ENCODE peak calls at places on chromosomes 11 and 22, in six cellular contexts. T, F, O, M, H and D are unnamed samples.

GRCh38 chr11:128328955-128329551 is 258.3 kb downstream of the ETS1 start:
- DNase-seq in T (no peak), F (no peak), O (no peak), M (no peak), H (no peak), D (no peak)

GRCh38 chr11:82899191-82899820 is 924 bp downstream of the PRCP start:
- DNase-seq in T (peak; percentile 1), F (no peak), O (no peak), M (peak; percentile 60), H (no peak), D (no peak)

GRCh38 chr11:34426766-34427170 is 12.0 kb upstream of the CAT start:
- DNase-seq in T (no peak), F (no peak), O (peak; percentile 96), M (no peak), H (peak; percentile 17), D (no peak)

GRCh38 chr11:57303990-57304579 is 20.7 kb downstream of the TNKS1BP1 start:
- DNase-seq in T (peak; percentile 85), F (peak; percentile 67), O (peak; percentile 86), M (no peak), H (no peak), D (no peak)

GRCh38 chr11:73243093-73243485 is 25.0 kb downstream of the P2RY2 start:
- DNase-seq in T (no peak), F (peak; percentile 48), O (no peak), M (no peak), H (no peak), D (no peak)

GRCh38 chr11:23041104-23041503 is 180.8 kb upstream of the CCDC179 start:
- DNase-seq in T (no peak), F (no peak), O (no peak), M (no peak), H (no peak), D (no peak)

GRCh38 chr11:124951341-124951740 is 2.7 kb upstream of the CCDC15 start:
- DNase-seq in T (no peak), F (no peak), O (no peak), M (no peak), H (no peak), D (no peak)

GRCh38 chr22:43479962-43480361 is 68.1 kb downstream of the MPPED1 start:
- DNase-seq in T (no peak), F (no peak), O (no peak), M (no peak), H (no peak), D (no peak)

GRCh38 chr11:84412862-84413261 is 1126.7 kb upstream of the CCDC90B start:
- DNase-seq in T (no peak), F (no peak), O (no peak), M (no peak), H (no peak), D (no peak)

GRCh38 chr22:32543020-32543357 is 68.4 kb downstream of the FBXO7 start:
- DNase-seq in T (no peak), F (no peak), O (no peak), M (no peak), H (no peak), D (no peak)

GRCh38 chr22:32545801-32546200 is 71.2 kb downstream of the FBXO7 start:
- DNase-seq in T (peak; percentile 46), F (peak; percentile 62), O (no peak), M (no peak), H (peak; percentile 29), D (no peak)

GRCh38 chr22:32546480-32546879 is 71.9 kb downstream of the FBXO7 start:
- DNase-seq in T (peak; percentile 52), F (peak; percentile 59), O (no peak), M (no peak), H (peak; percentile 10), D (no peak)

GRCh38 chr22:32546935-32547334 is 72.3 kb downstream of the FBXO7 start:
- DNase-seq in T (no peak), F (peak; percentile 32), O (no peak), M (no peak), H (no peak), D (no peak)

DNA sequence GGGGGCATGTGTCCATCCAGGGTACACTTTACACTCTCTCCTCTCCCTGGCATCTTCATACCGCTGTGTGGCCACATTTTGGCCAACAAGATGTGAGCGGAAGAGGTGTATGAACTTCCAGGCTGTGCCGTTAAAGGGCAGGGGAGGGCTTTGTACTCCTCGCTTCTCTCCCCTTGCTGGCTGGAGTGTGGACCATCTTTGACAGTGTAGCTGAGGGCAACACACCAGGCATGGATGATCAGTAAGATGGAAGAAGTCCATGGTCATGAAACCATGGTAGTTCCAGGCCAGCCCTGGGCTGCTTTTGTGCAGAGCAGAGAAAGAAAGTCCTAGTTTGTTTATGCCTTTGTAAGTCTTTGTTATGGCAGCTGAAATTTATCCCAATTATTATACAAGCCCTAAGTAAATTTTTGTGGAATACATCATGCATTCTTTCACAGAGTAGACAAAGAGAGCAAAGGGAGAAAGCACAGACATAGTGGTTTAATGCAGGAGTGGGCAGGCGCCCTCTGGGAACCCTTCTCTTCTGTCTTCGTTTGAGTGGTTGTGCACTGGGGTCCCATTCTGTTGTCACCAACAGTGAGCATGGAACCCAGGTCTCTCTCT is 70.4 kb downstream of the FBXO7 start:
- DNase-seq in T (no peak), F (peak; percentile 54), O (no peak), M (no peak), H (no peak), D (no peak)
- TF ChIP-seq CTCF in T (no peak), F (no peak), O (no peak), M (no peak), H (no peak), D (no peak)

DNA sequence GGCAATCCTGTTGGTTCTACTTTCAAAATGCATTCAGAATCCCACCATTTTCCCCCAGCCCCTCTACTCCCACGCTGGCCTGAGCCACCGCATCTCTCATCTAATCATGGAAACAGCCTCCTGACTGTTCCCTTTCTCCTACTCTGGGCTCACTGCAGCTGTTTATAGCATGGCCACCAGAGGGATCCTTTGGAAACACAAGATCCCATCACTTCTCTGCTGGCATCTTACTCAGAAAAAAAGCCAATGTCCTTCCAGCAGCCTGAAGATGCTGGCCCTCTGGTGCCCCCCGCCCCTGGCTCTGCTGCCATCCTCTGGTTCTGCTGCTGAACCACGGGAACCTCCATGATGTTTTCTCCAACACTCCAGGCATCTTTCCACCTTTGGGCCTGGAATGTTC is 11.1 kb downstream of the MS4A8 start:
- DNase-seq in T (peak; percentile 6), F (no peak), O (no peak), M (no peak), H (no peak), D (no peak)
- TF ChIP-seq CTCF in T (no peak), F (no peak), O (no peak), M (no peak), H (no peak), D (peak; percentile 18)

GRCh38 chr11:111585371-111585770 is 16.9 kb upstream of the SIK2 start:
- DNase-seq in T (no peak), F (no peak), O (peak; percentile 67), M (no peak), H (no peak), D (no peak)

GRCh38 chr11:111589114-111589513 is 13.1 kb upstream of the SIK2 start:
- DNase-seq in T (no peak), F (no peak), O (no peak), M (no peak), H (no peak), D (no peak)

GRCh38 chr11:111582163-111582562 is 20.1 kb upstream of the SIK2 start:
- DNase-seq in T (no peak), F (no peak), O (no peak), M (peak; percentile 22), H (no peak), D (no peak)

GRCh38 chr11:111582881-111583280 is 19.4 kb upstream of the SIK2 start:
- DNase-seq in T (no peak), F (no peak), O (no peak), M (no peak), H (no peak), D (no peak)

DNA sequence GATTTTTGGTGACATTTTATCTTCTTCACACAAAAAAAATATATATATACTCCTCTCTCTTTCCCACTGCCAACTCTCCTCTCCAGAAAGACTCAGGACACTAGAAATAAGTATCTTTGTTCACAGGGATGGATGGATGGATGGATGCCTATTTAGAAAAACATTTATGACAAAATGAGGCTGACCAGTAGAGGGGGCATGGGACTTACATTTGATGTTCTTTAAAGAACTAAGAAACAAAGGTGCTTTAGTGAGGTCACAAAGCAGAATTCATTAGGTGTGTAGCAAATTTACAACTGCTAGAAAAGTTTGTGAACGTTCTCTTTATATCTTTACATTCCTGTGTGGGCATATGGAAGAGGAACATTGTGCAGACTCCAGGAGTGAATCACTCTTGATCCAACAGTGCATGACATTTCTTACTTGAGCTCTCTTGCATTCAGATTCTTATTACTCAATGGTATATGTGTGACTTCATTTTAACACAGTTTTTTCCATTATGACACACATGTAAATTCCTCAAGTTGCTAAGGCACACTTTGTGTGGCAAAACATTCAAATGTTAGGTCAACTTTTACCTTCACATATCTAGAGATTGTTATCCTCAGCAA is 15.8 kb upstream of the SIK2 start:
- DNase-seq in T (peak; percentile 55), F (no peak), O (peak; percentile 68), M (peak; percentile 78), H (no peak), D (no peak)
- TF ChIP-seq CTCF in T (peak; percentile 40), F (peak; percentile 54), O (peak; percentile 69), M (peak; percentile 94), H (peak; percentile 79), D (peak; percentile 87)

GRCh38 chr11:92826597-92826996 is 142.9 kb upstream of the MTNR1B start:
- DNase-seq in T (no peak), F (no peak), O (no peak), M (no peak), H (no peak), D (no peak)
- TF ChIP-seq CTCF in T (peak; percentile 16), F (no peak), O (no peak), M (no peak), H (no peak), D (peak; percentile 43)